ENCODE peak calls at places on chromosomes 7 and 10, in five cellular contexts. H is upper lobe of right lung, N is choroid plexus epithelial cell, S is tibial artery, A is cardiac fibroblast. K is an unnamed sample.

GRCh38 chr10:26890956-26891355 is 30.2 kb upstream of the ABI1 start:
- DNase-seq in N (peak), S (no peak), A (peak), H (no peak), K (peak)

GRCh38 chr7:148735141-148735540 is 36.4 kb downstream of the CUL1 start:
- DNase-seq in H (no peak), S (no peak), A (no peak), N (no peak), K (no peak)

GRCh38 chr10:66654861-66655260 is 271.0 kb upstream of the LRRTM3 start:
- DNase-seq in A (no peak), N (peak), H (no peak), S (no peak), K (no peak)

GRCh38 chr7:69365588-69366241 is 232.6 kb upstream of the AUTS2 start:
- DNase-seq in S (no peak), H (no peak), A (no peak), N (peak), K (no peak)

GRCh38 chr7:32957326-32958045 is at the start of gene FKBP9:
- DNase-seq in S (peak), H (peak), N (peak), A (peak), K (peak)

GRCh38 chr7:7664344-7664743 is 23.8 kb downstream of the UMAD1 start:
- DNase-seq in H (no peak), S (no peak), N (no peak), A (no peak), K (no peak)

GRCh38 chr7:2820508-2820934 is 23.6 kb downstream of the GNA12 start:
- DNase-seq in H (peak), N (peak), S (peak), A (peak), K (peak)

GRCh38 chr7:158472631-158473030 is 115.0 kb downstream of the PTPRN2 start:
- DNase-seq in A (no peak), N (no peak), S (no peak), H (no peak), K (no peak)

GRCh38 chr7:80216996-80217842 is 82.6 kb downstream of the GNAI1 start:
- DNase-seq in A (no peak), S (no peak), H (no peak), N (no peak), K (no peak)

GRCh38 chr7:70833726-70834125 is 298.2 kb upstream of the GALNT17 start:
- DNase-seq in N (peak), H (no peak), S (no peak), A (peak), K (no peak)

GRCh38 chr7:22219739-22220493 is 137.0 kb downstream of the RAPGEF5 start:
- DNase-seq in S (no peak), A (peak), H (no peak), N (peak), K (no peak)

GRCh38 chr10:85976267-85976793 is 390.3 kb downstream of the GRID1 start:
- DNase-seq in N (no peak), A (no peak), H (no peak), S (no peak), K (no peak)

GRCh38 chr10:11602919-11603523 is 8.4 kb downstream of the USP6NL start:
- DNase-seq in H (no peak), N (peak), A (no peak), S (no peak), K (no peak)

GRCh38 chr7:8785081-8785480 is 351.7 kb downstream of the NXPH1 start:
- DNase-seq in N (no peak), H (no peak), S (no peak), A (no peak), K (no peak)
- TF ChIP-seq CTCF in N (no peak), H (no peak), S (no peak), A (no peak), K (no peak)

GRCh38 chr7:92609921-92610518 is 19.8 kb upstream of the FAM133B start:
- DNase-seq in A (peak), N (peak), H (no peak), S (no peak), K (peak)
- TF ChIP-seq CTCF in A (peak), N (peak), H (peak), S (peak), K (peak)

GRCh38 chr10:79142522-79143309 is 74.0 kb downstream of the ZMIZ1 start:
- DNase-seq in A (no peak), S (no peak), N (no peak), H (no peak), K (no peak)
- TF ChIP-seq CTCF in A (no peak), S (no peak), N (peak), H (no peak), K (no peak)

DNA sequence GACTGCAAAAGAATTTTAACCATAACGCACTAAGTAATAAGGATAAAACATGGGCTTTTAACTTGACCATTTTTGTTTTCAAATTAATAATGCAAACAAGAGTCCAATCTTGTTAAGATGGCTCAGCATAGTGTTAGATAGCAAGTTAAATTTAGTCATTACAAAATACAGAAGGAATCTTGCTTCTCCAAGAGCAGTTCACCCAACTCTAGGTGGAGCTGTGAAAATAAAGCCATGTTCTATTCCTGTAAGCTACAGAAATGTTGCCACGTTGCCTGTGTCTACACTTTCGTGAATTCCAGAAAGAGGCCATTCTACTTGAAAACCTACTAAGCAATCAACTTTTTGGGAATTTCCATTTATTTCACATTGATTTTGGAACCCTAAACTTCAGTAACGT is 191.9 kb downstream of the SFMBT2 start:
- DNase-seq in S (no peak), H (no peak), A (peak), N (peak), K (no peak)
- TF ChIP-seq CTCF in S (no peak), H (no peak), A (no peak), N (no peak), K (no peak)

GRCh38 chr10:15265558-15265957 is 97.1 kb upstream of the NMT2 start:
- DNase-seq in S (no peak), A (no peak), N (no peak), H (no peak), K (no peak)

GRCh38 chr10:15263657-15264323 is 95.3 kb upstream of the NMT2 start:
- DNase-seq in N (no peak), H (no peak), S (no peak), A (no peak), K (no peak)

GRCh38 chr10:15259136-15259535 is 90.6 kb upstream of the NMT2 start:
- DNase-seq in S (no peak), N (no peak), A (no peak), H (no peak), K (no peak)

GRCh38 chr10:15265076-15265475 is 96.6 kb upstream of the NMT2 start:
- DNase-seq in H (no peak), A (peak), S (no peak), N (peak), K (no peak)

DNA sequence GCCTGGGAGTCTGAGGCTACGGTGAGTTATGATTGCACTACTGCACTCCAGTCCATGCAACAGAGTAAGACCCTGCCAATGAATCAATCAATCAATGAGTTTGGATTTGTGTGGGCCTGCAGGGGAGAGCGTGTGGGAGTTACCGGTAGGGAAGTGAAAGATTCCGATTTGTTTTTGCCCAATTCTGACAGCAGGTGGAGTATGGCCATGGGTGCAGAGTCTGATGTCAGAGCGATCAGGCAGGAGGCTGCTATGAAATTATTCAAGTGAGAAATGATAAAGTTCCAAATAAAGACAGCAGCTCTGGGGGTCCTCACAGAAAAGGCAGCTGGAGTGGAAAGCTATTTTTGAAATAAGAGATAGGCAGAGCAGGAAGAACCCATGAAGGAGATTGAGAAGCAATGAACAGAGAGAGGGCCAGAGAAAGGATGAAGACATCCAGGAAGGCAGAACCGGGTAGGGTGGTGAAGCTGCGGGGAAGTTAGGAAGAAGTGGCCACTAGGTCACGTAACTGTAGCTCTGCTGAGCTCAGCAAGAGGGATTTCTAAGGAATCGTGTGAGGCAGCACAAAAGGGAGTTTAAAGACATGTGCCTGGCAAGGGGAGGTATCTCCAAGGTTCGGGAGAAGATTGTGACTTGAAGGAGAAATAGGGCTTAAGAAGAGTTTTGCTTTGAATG is 93.7 kb upstream of the NMT2 start:
- DNase-seq in A (peak), N (peak), S (no peak), H (no peak), K (peak)
- TF ChIP-seq CTCF in A (peak), N (peak), S (peak), H (peak), K (peak)

DNA sequence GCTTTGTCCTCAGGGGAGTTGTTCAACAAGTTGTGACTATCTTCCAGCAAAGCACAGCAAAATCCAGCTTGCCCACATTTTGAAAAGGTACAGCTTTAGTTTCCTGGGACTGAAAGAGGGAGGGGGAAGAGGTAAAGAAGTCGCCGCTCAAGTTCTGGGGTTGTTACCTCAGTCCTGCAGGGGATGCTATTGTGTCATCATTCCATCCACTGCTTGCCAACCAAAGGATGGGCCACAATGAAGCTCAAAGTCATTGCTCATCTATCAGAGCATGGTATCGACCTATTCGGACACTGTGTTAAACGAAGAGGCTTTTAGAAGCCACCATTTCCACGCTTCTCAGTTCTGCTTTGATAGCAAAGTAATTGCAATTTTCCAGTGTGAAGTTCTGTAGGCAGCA is 34.3 kb downstream of the NPY start:
- DNase-seq in H (no peak), N (no peak), A (no peak), S (no peak), K (peak)
- TF ChIP-seq CTCF in H (peak), N (peak), A (peak), S (no peak), K (no peak)

GRCh38 chr7:51161937-51162336 is 154.7 kb downstream of the COBL start:
- DNase-seq in S (no peak), H (no peak), A (no peak), N (no peak), K (no peak)
- TF ChIP-seq CTCF in S (no peak), H (no peak), A (no peak), N (peak), K (no peak)

K was measured in MCF 10A.